ENCODE peak calls at places on chromosome 7, in five cellular contexts. Q is tibial nerve; C is SK-N-SH; F is naive thymus-derived CD4-positive, alpha-beta T cell; U is right cardiac atrium. A is an unnamed sample. For H3K4me1, the result is how much of the 10 kb centered on the place peaks cover.

GRCh38 chr7:727104-727805 is at the start of gene PRKAR1B:
- DNase-seq in U (no peak), F (peak), Q (no peak), C (peak), A (no peak)

GRCh38 chr7:69927461-69927860 is 329.2 kb downstream of the AUTS2 start:
- DNase-seq in F (no peak), Q (no peak), U (no peak), C (no peak), A (no peak)

GRCh38 chr7:44383566-44383965 is 58.2 kb upstream of the CAMK2B start:
- DNase-seq in Q (no peak), F (no peak), U (peak), C (no peak), A (no peak)

GRCh38 chr7:757741-758163 is 30.7 kb upstream of the PRKAR1B start:
- DNase-seq in F (no peak), U (no peak), Q (no peak), C (no peak), A (no peak)

GRCh38 chr7:28211006-28211405 is 30.4 kb upstream of the JAZF1 start:
- DNase-seq in Q (no peak), U (no peak), F (no peak), C (no peak), A (peak)

GRCh38 chr7:120961638-120962173 is 11.1 kb downstream of the ING3 start:
- DNase-seq in F (no peak), Q (no peak), U (no peak), C (no peak), A (no peak)

GRCh38 chr7:22399546-22399945 is 42.6 kb upstream of the RAPGEF5 start:
- DNase-seq in F (no peak), U (no peak), Q (no peak), C (no peak), A (no peak)

GRCh38 chr7:6398943-6399342 is 48.8 kb downstream of the DAGLB start:
- DNase-seq in Q (no peak), F (no peak), C (no peak), U (peak), A (no peak)

GRCh38 chr7:23418046-23418445 is 52.2 kb downstream of the IGF2BP3 start:
- DNase-seq in F (no peak), C (no peak), Q (no peak), U (no peak), A (no peak)

GRCh38 chr7:110877086-110877485 is 213.8 kb upstream of the LRRN3 start:
- DNase-seq in F (no peak), U (no peak), Q (no peak), C (no peak), A (no peak)

GRCh38 chr7:4849390-4849789 is 12.4 kb downstream of the PAPOLB start:
- DNase-seq in C (peak), U (no peak), Q (no peak), F (no peak), A (peak)

GRCh38 chr7:5211730-5212482 is 21.9 kb downstream of the WIPI2 start:
- DNase-seq in C (no peak), U (peak), F (no peak), Q (no peak), A (no peak)

GRCh38 chr7:39453743-39454355 is 112.4 kb upstream of the YAE1 start:
- DNase-seq in F (peak), C (peak), Q (no peak), U (peak), A (peak)

GRCh38 chr7:91694221-91694856 is 186.2 kb downstream of the MTERF1 start:
- DNase-seq in U (no peak), F (no peak), C (no peak), Q (no peak), A (no peak)

GRCh38 chr7:1313591-1313990 is 80.9 kb downstream of the UNCX start:
- DNase-seq in U (no peak), C (peak), F (no peak), Q (no peak), A (peak)

GRCh38 chr7:135263321-135263970 is 29.8 kb downstream of the STRA8 start:
- DNase-seq in U (no peak), C (no peak), F (no peak), Q (no peak), A (no peak)

GRCh38 chr7:96236198-96237039 is 85.5 kb downstream of the SLC25A13 start:
- DNase-seq in U (peak), F (no peak), Q (no peak), C (peak), A (peak)

GRCh38 chr7:49790209-49790608 is 16.8 kb downstream of the VWC2 start:
- DNase-seq in F (no peak), Q (no peak), U (no peak), C (no peak), A (no peak)

GRCh38 chr7:98772242-98772603 is 97.6 kb downstream of the TMEM130 start:
- DNase-seq in U (no peak), C (no peak), Q (no peak), F (no peak), A (no peak)

GRCh38 chr7:15554744-15555143 is 7.1 kb downstream of the AGMO start:
- DNase-seq in C (no peak), U (no peak), F (no peak), Q (no peak), A (no peak)

GRCh38 chr7:101315336-101315735 is 6.3 kb downstream of the IFT22 start:
- DNase-seq in F (peak), U (no peak), C (peak), Q (no peak), A (peak)

GRCh38 chr7:12642539-12642938 is 44.9 kb upstream of the ARL4A start:
- DNase-seq in Q (no peak), C (no peak), F (no peak), U (no peak), A (no peak)

GRCh38 chr7:70027864-70028263 is 429.6 kb downstream of the AUTS2 start:
- DNase-seq in F (no peak), U (no peak), C (no peak), Q (no peak), A (no peak)

GRCh38 chr7:157674027-157674714 is 337.4 kb downstream of the DNAJB6 start:
- DNase-seq in Q (peak), U (no peak), C (no peak), F (no peak), A (no peak)
- H3K4me1 ChIP-seq in Q (under half), U (under half), C (under half), F (under half), A (under half)

GRCh38 chr7:55527314-55527713 is 45.0 kb downstream of the VOPP1 start:
- DNase-seq in U (no peak), F (no peak), C (no peak), Q (no peak), A (no peak)

GRCh38 chr7:55524558-55525310 is 47.6 kb downstream of the VOPP1 start:
- DNase-seq in U (peak), Q (no peak), F (no peak), C (no peak), A (no peak)

GRCh38 chr7:55523366-55523765 is 48.9 kb downstream of the VOPP1 start:
- DNase-seq in U (no peak), F (no peak), C (no peak), Q (no peak), A (no peak)

GRCh38 chr7:55526329-55526728 is 46.0 kb downstream of the VOPP1 start:
- DNase-seq in U (peak), C (no peak), Q (no peak), F (no peak), A (no peak)

DNA sequence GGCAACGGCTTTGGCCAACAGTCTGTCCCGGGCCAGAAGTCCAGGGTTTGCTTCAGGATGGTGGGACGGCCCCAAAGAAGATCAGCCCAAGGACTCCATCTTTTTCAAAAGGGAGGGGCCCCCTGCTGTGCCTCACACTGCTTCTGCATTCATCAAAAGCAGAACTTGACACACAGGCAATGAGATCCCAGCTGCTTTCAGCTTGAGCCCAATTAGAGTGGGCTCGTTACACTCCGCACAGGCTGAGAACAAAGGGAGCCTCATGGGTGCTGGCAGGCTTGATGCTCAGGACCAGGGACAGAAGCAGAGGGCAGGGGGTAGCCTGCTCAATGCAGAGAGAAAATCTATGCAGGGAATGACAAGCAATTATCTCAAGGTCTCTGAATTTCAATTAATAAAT is 45.5 kb downstream of the VOPP1 start:
- DNase-seq in Q (no peak), F (no peak), U (no peak), C (no peak), A (no peak)
- H3K4me1 ChIP-seq in Q (under half), F (under half), U (under half), C (under half), A (under half)

DNA sequence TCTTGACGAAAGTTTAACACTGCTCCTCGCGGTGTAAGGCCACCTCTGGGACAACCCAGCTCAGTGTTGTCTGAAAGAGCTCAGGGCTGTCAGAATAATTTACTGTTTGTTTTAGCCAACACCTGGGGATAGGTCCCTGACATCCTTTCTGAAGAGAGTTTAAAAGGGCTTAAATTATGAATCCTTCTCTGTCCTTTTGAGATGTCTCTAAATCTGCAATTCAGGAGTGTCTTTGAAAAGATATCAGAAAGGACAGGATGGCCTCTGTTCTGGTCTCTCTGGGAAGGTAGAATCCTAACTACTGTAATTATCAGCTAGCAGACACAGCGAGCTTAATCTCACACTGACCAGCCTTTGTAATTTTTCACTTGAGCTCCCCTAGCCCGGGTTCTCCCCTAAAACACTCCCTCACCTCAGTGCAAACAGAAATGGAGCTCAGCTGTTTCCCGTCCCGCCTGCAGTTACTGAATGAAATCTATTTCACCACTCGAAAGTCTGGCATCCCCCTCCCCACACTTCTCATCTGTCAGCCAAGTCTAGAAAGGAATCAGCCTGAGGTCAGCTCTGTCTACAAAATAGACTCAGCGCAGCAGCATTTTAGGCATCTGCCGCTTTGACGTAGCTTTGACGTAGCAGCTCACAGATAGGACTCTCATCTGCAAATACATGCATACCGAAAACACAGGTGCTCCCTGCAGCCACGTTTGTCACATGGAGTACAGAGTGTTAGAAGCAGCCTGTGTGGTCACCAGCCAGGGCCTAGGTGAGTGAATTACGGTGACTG is 4.8 kb downstream of the DYNC2I1 start:
- DNase-seq in F (no peak), Q (no peak), U (no peak), C (no peak), A (no peak)
- H3K4me1 ChIP-seq in F (under half), Q (under half), U (under half), C (under half), A (under half)

GRCh38 chr7:17963281-17963680 is 23.0 kb upstream of the SNX13 start:
- DNase-seq in Q (no peak), C (no peak), U (no peak), F (no peak), A (no peak)

GRCh38 chr7:17965600-17965999 is 25.3 kb upstream of the SNX13 start:
- DNase-seq in Q (no peak), C (no peak), U (no peak), F (no peak), A (no peak)

GRCh38 chr7:17966706-17967105 is 26.4 kb upstream of the SNX13 start:
- DNase-seq in U (no peak), Q (no peak), F (no peak), C (no peak), A (no peak)

GRCh38 chr7:17962652-17963051 is 22.4 kb upstream of the SNX13 start:
- DNase-seq in U (no peak), F (no peak), C (no peak), Q (no peak), A (no peak)
- H3K4me1 ChIP-seq in U (under half), F (under half), C (under half), Q (under half), A (under half)

A was measured in BE2C.